ENCODE peak calls at places on chromosomes 1 and 21, in ten cellular contexts. One of them, this sample, is unnamed.

GRCh38 chr1:16174261-16174871 is 18.5 kb upstream of the EPHA2 start:
- DNase-seq in ACHN: no peak
- DNase-seq in activated gamma-delta T cell treated with anti-CD3 and anti-CD28 coated beads, Interleukin-2, amount 50 U/mL, for 16 hours: no peak
- DNase-seq in HT1080: peak; percentile 58
- DNase-seq in H7: peak; percentile 59
- DNase-seq in astrocyte of the cerebellum: no peak
- DNase-seq in T-helper 9 cell: no peak
- DNase-seq in progenitor cell of endocrine pancreas: no peak
- DNase-seq in heart right ventricle: no peak
- DNase-seq in SK-MEL-5: no peak
- DNase-seq in this sample: no peak

GRCh38 chr1:43932786-43933385 is 715 bp upstream of the ARTN start:
- DNase-seq in SK-MEL-5: no peak
- DNase-seq in heart right ventricle: no peak
- DNase-seq in astrocyte of the cerebellum: no peak
- DNase-seq in H7: no peak
- DNase-seq in ACHN: peak; percentile 19
- DNase-seq in T-helper 9 cell: no peak
- DNase-seq in HT1080: peak; percentile 57
- DNase-seq in activated gamma-delta T cell treated with anti-CD3 and anti-CD28 coated beads, Interleukin-2, amount 50 U/mL, for 16 hours: no peak
- DNase-seq in progenitor cell of endocrine pancreas: no peak
- DNase-seq in this sample: no peak

GRCh38 chr1:2413495-2414296 is 1.3 kb upstream of the PEX10 start:
- DNase-seq in T-helper 9 cell: no peak
- DNase-seq in HT1080: no peak
- DNase-seq in heart right ventricle: no peak
- DNase-seq in activated gamma-delta T cell treated with anti-CD3 and anti-CD28 coated beads, Interleukin-2, amount 50 U/mL, for 16 hours: no peak
- DNase-seq in ACHN: peak; percentile 11
- DNase-seq in H7: peak; percentile 82
- DNase-seq in SK-MEL-5: peak; percentile 14
- DNase-seq in progenitor cell of endocrine pancreas: no peak
- DNase-seq in astrocyte of the cerebellum: no peak
- DNase-seq in this sample: peak; percentile 51

GRCh38 chr1:232186936-232187335 is 443.0 kb downstream of the SIPA1L2 start:
- DNase-seq in SK-MEL-5: no peak
- DNase-seq in progenitor cell of endocrine pancreas: no peak
- DNase-seq in T-helper 9 cell: no peak
- DNase-seq in H7: peak; percentile 30
- DNase-seq in heart right ventricle: no peak
- DNase-seq in astrocyte of the cerebellum: no peak
- DNase-seq in ACHN: no peak
- DNase-seq in activated gamma-delta T cell treated with anti-CD3 and anti-CD28 coated beads, Interleukin-2, amount 50 U/mL, for 16 hours: no peak
- DNase-seq in HT1080: peak; percentile 4
- DNase-seq in this sample: no peak

GRCh38 chr1:214331180-214331579 is 50.2 kb downstream of the SMYD2 start:
- DNase-seq in progenitor cell of endocrine pancreas: no peak
- DNase-seq in astrocyte of the cerebellum: no peak
- DNase-seq in SK-MEL-5: no peak
- DNase-seq in T-helper 9 cell: no peak
- DNase-seq in heart right ventricle: peak; percentile 43
- DNase-seq in activated gamma-delta T cell treated with anti-CD3 and anti-CD28 coated beads, Interleukin-2, amount 50 U/mL, for 16 hours: no peak
- DNase-seq in HT1080: no peak
- DNase-seq in H7: no peak
- DNase-seq in ACHN: no peak
- DNase-seq in this sample: peak; percentile 51

GRCh38 chr1:213984387-213985180 is 3.2 kb upstream of the PROX1 start:
- DNase-seq in ACHN: no peak
- DNase-seq in heart right ventricle: no peak
- DNase-seq in SK-MEL-5: no peak
- DNase-seq in T-helper 9 cell: no peak
- DNase-seq in progenitor cell of endocrine pancreas: no peak
- DNase-seq in H7: peak; percentile 85
- DNase-seq in HT1080: no peak
- DNase-seq in astrocyte of the cerebellum: no peak
- DNase-seq in activated gamma-delta T cell treated with anti-CD3 and anti-CD28 coated beads, Interleukin-2, amount 50 U/mL, for 16 hours: no peak
- DNase-seq in this sample: no peak

GRCh38 chr1:225777058-225777582 is 506 bp upstream of the SRP9 start:
- DNase-seq in astrocyte of the cerebellum: no peak
- DNase-seq in HT1080: no peak
- DNase-seq in activated gamma-delta T cell treated with anti-CD3 and anti-CD28 coated beads, Interleukin-2, amount 50 U/mL, for 16 hours: no peak
- DNase-seq in H7: no peak
- DNase-seq in heart right ventricle: no peak
- DNase-seq in T-helper 9 cell: peak; percentile 4
- DNase-seq in SK-MEL-5: no peak
- DNase-seq in ACHN: no peak
- DNase-seq in progenitor cell of endocrine pancreas: no peak
- DNase-seq in this sample: no peak

GRCh38 chr1:220692436-220693228 is 2.5 kb downstream of the C1orf115 start:
- DNase-seq in heart right ventricle: no peak
- DNase-seq in H7: no peak
- DNase-seq in HT1080: no peak
- DNase-seq in astrocyte of the cerebellum: no peak
- DNase-seq in progenitor cell of endocrine pancreas: no peak
- DNase-seq in SK-MEL-5: no peak
- DNase-seq in ACHN: no peak
- DNase-seq in T-helper 9 cell: no peak
- DNase-seq in activated gamma-delta T cell treated with anti-CD3 and anti-CD28 coated beads, Interleukin-2, amount 50 U/mL, for 16 hours: no peak
- DNase-seq in this sample: no peak

GRCh38 chr1:115833806-115834205 is 7.1 kb downstream of the NHLH2 start:
- DNase-seq in progenitor cell of endocrine pancreas: no peak
- DNase-seq in HT1080: peak; percentile 10
- DNase-seq in SK-MEL-5: peak; percentile 15
- DNase-seq in astrocyte of the cerebellum: no peak
- DNase-seq in heart right ventricle: no peak
- DNase-seq in ACHN: no peak
- DNase-seq in activated gamma-delta T cell treated with anti-CD3 and anti-CD28 coated beads, Interleukin-2, amount 50 U/mL, for 16 hours: no peak
- DNase-seq in H7: peak; percentile 73
- DNase-seq in T-helper 9 cell: no peak
- DNase-seq in this sample: no peak

GRCh38 chr1:84379128-84379527 is 19.2 kb upstream of the DNASE2B start:
- DNase-seq in astrocyte of the cerebellum: peak; percentile 57
- DNase-seq in heart right ventricle: no peak
- DNase-seq in HT1080: peak; percentile 64
- DNase-seq in progenitor cell of endocrine pancreas: no peak
- DNase-seq in H7: no peak
- DNase-seq in T-helper 9 cell: no peak
- DNase-seq in activated gamma-delta T cell treated with anti-CD3 and anti-CD28 coated beads, Interleukin-2, amount 50 U/mL, for 16 hours: no peak
- DNase-seq in ACHN: peak; percentile 67
- DNase-seq in SK-MEL-5: no peak
- DNase-seq in this sample: no peak

GRCh38 chr1:205961405-205961804 is 18.1 kb upstream of the SLC26A9 start:
- DNase-seq in HT1080: peak; percentile 27
- DNase-seq in SK-MEL-5: no peak
- DNase-seq in heart right ventricle: peak; percentile 33
- DNase-seq in activated gamma-delta T cell treated with anti-CD3 and anti-CD28 coated beads, Interleukin-2, amount 50 U/mL, for 16 hours: no peak
- DNase-seq in ACHN: no peak
- DNase-seq in H7: no peak
- DNase-seq in progenitor cell of endocrine pancreas: no peak
- DNase-seq in T-helper 9 cell: no peak
- DNase-seq in astrocyte of the cerebellum: no peak
- DNase-seq in this sample: no peak

GRCh38 chr1:191993549-191993948 is 164.7 kb upstream of the RGS18 start:
- DNase-seq in HT1080: peak; percentile 12
- DNase-seq in ACHN: peak; percentile 41
- DNase-seq in SK-MEL-5: peak; percentile 81
- DNase-seq in activated gamma-delta T cell treated with anti-CD3 and anti-CD28 coated beads, Interleukin-2, amount 50 U/mL, for 16 hours: no peak
- DNase-seq in astrocyte of the cerebellum: no peak
- DNase-seq in T-helper 9 cell: no peak
- DNase-seq in H7: peak; percentile 6
- DNase-seq in heart right ventricle: no peak
- DNase-seq in progenitor cell of endocrine pancreas: no peak
- DNase-seq in this sample: no peak

GRCh38 chr1:114227059-114227458 is 73.4 kb upstream of the SYT6 start:
- DNase-seq in activated gamma-delta T cell treated with anti-CD3 and anti-CD28 coated beads, Interleukin-2, amount 50 U/mL, for 16 hours: no peak
- DNase-seq in ACHN: no peak
- DNase-seq in SK-MEL-5: no peak
- DNase-seq in progenitor cell of endocrine pancreas: no peak
- DNase-seq in heart right ventricle: peak; percentile 14
- DNase-seq in H7: no peak
- DNase-seq in T-helper 9 cell: no peak
- DNase-seq in HT1080: no peak
- DNase-seq in astrocyte of the cerebellum: no peak
- DNase-seq in this sample: no peak

GRCh38 chr21:46189213-46189958 is 5.1 kb upstream of the SPATC1L start:
- DNase-seq in activated gamma-delta T cell treated with anti-CD3 and anti-CD28 coated beads, Interleukin-2, amount 50 U/mL, for 16 hours: no peak
- DNase-seq in SK-MEL-5: no peak
- DNase-seq in T-helper 9 cell: no peak
- DNase-seq in HT1080: peak; percentile 50
- DNase-seq in H7: peak; percentile 36
- DNase-seq in heart right ventricle: no peak
- DNase-seq in ACHN: no peak
- DNase-seq in progenitor cell of endocrine pancreas: no peak
- DNase-seq in astrocyte of the cerebellum: no peak
- DNase-seq in this sample: peak; percentile 25

GRCh38 chr1:111990026-111990877 is 784 bp upstream of the KCND3 start:
- DNase-seq in progenitor cell of endocrine pancreas: no peak
- DNase-seq in HT1080: no peak
- DNase-seq in H7: peak; percentile 83
- DNase-seq in T-helper 9 cell: no peak
- DNase-seq in activated gamma-delta T cell treated with anti-CD3 and anti-CD28 coated beads, Interleukin-2, amount 50 U/mL, for 16 hours: no peak
- DNase-seq in astrocyte of the cerebellum: no peak
- DNase-seq in ACHN: no peak
- DNase-seq in heart right ventricle: no peak
- DNase-seq in SK-MEL-5: no peak
- DNase-seq in this sample: peak; percentile 67

GRCh38 chr1:81650741-81651140 is 150.0 kb upstream of the ADGRL2 start:
- DNase-seq in astrocyte of the cerebellum: no peak
- DNase-seq in HT1080: no peak
- DNase-seq in progenitor cell of endocrine pancreas: no peak
- DNase-seq in H7: no peak
- DNase-seq in heart right ventricle: no peak
- DNase-seq in T-helper 9 cell: no peak
- DNase-seq in SK-MEL-5: no peak
- DNase-seq in ACHN: no peak
- DNase-seq in activated gamma-delta T cell treated with anti-CD3 and anti-CD28 coated beads, Interleukin-2, amount 50 U/mL, for 16 hours: no peak
- DNase-seq in this sample: no peak

GRCh38 chr1:33032126-33032869 is 4.4 kb downstream of the AK2 start:
- DNase-seq in activated gamma-delta T cell treated with anti-CD3 and anti-CD28 coated beads, Interleukin-2, amount 50 U/mL, for 16 hours: no peak
- DNase-seq in progenitor cell of endocrine pancreas: no peak
- DNase-seq in SK-MEL-5: no peak
- DNase-seq in HT1080: no peak
- DNase-seq in ACHN: no peak
- DNase-seq in astrocyte of the cerebellum: no peak
- DNase-seq in heart right ventricle: no peak
- DNase-seq in H7: no peak
- DNase-seq in T-helper 9 cell: no peak
- DNase-seq in this sample: no peak

GRCh38 chr1:209850342-209850979 is 22.7 kb downstream of the UTP25 start:
- DNase-seq in HT1080: peak; percentile 80
- DNase-seq in heart right ventricle: peak; percentile 28
- DNase-seq in ACHN: peak; percentile 83
- DNase-seq in SK-MEL-5: peak; percentile 98
- DNase-seq in H7: peak; percentile 72
- DNase-seq in progenitor cell of endocrine pancreas: peak; percentile 28
- DNase-seq in astrocyte of the cerebellum: no peak
- DNase-seq in activated gamma-delta T cell treated with anti-CD3 and anti-CD28 coated beads, Interleukin-2, amount 50 U/mL, for 16 hours: no peak
- DNase-seq in T-helper 9 cell: no peak
- DNase-seq in this sample: no peak

GRCh38 chr1:204520834-204521709 is 4.9 kb downstream of the MDM4 start:
- DNase-seq in astrocyte of the cerebellum: peak; percentile 40
- DNase-seq in SK-MEL-5: peak; percentile 48
- DNase-seq in activated gamma-delta T cell treated with anti-CD3 and anti-CD28 coated beads, Interleukin-2, amount 50 U/mL, for 16 hours: peak; percentile 41
- DNase-seq in HT1080: peak; percentile 93
- DNase-seq in progenitor cell of endocrine pancreas: no peak
- DNase-seq in H7: no peak
- DNase-seq in T-helper 9 cell: peak; percentile 44
- DNase-seq in ACHN: peak; percentile 62
- DNase-seq in heart right ventricle: no peak
- DNase-seq in this sample: no peak

GRCh38 chr1:82845371-82845770 is 1044.6 kb downstream of the ADGRL2 start:
- DNase-seq in HT1080: no peak
- DNase-seq in progenitor cell of endocrine pancreas: no peak
- DNase-seq in astrocyte of the cerebellum: no peak
- DNase-seq in H7: no peak
- DNase-seq in heart right ventricle: no peak
- DNase-seq in SK-MEL-5: no peak
- DNase-seq in ACHN: no peak
- DNase-seq in T-helper 9 cell: no peak
- DNase-seq in activated gamma-delta T cell treated with anti-CD3 and anti-CD28 coated beads, Interleukin-2, amount 50 U/mL, for 16 hours: no peak
- DNase-seq in this sample: no peak

GRCh38 chr1:41313661-41314131 is 47.5 kb upstream of the FOXO6 start:
- DNase-seq in activated gamma-delta T cell treated with anti-CD3 and anti-CD28 coated beads, Interleukin-2, amount 50 U/mL, for 16 hours: no peak
- DNase-seq in astrocyte of the cerebellum: no peak
- DNase-seq in progenitor cell of endocrine pancreas: no peak
- DNase-seq in ACHN: peak; percentile 28
- DNase-seq in HT1080: no peak
- DNase-seq in heart right ventricle: no peak
- DNase-seq in H7: peak; percentile 75
- DNase-seq in T-helper 9 cell: no peak
- DNase-seq in SK-MEL-5: peak; percentile 63
- DNase-seq in this sample: no peak

This sample was measured in Right ventricle myocardium superior.